ENCODE peak calls at places on chromosomes 13 and 19, in six cellular contexts. One of them, this sample, is unnamed.

GRCh38 chr13:110683203-110683883 is 22.6 kb downstream of the CARS2 start:
- DNase-seq in aorta: no peak
- DNase-seq in GM23338: peak; percentile 45
- DNase-seq in neuronal stem cell: no peak
- DNase-seq in thoracic aorta: no peak
- DNase-seq in foreskin keratinocyte: peak; percentile 20
- DNase-seq in this sample: peak; percentile 39

GRCh38 chr19:2221250-2221831 is 14.8 kb downstream of the PLEKHJ1 start:
- DNase-seq in neuronal stem cell: no peak
- DNase-seq in foreskin keratinocyte: no peak
- DNase-seq in aorta: no peak
- DNase-seq in GM23338: no peak
- DNase-seq in thoracic aorta: no peak
- DNase-seq in this sample: peak; percentile 39

GRCh38 chr13:70171151-70171550 is 62.9 kb upstream of the KLHL1 start:
- DNase-seq in thoracic aorta: no peak
- DNase-seq in neuronal stem cell: no peak
- DNase-seq in GM23338: no peak
- DNase-seq in aorta: no peak
- DNase-seq in foreskin keratinocyte: peak; percentile 6
- DNase-seq in this sample: no peak

GRCh38 chr19:48659768-48660167 is 13.0 kb downstream of the NTN5 start:
- DNase-seq in neuronal stem cell: no peak
- DNase-seq in foreskin keratinocyte: peak; percentile 50
- DNase-seq in GM23338: no peak
- DNase-seq in aorta: no peak
- DNase-seq in thoracic aorta: no peak
- DNase-seq in this sample: no peak

GRCh38 chr13:32314271-32314967 is 744 bp downstream of the ZAR1L start:
- DNase-seq in GM23338: no peak
- DNase-seq in neuronal stem cell: no peak
- DNase-seq in aorta: peak; percentile 82
- DNase-seq in foreskin keratinocyte: no peak
- DNase-seq in thoracic aorta: no peak
- DNase-seq in this sample: no peak

GRCh38 chr19:18656337-18657086 is 19.7 kb downstream of the KLHL26 start:
- DNase-seq in thoracic aorta: no peak
- DNase-seq in foreskin keratinocyte: no peak
- DNase-seq in GM23338: no peak
- DNase-seq in neuronal stem cell: no peak
- DNase-seq in aorta: no peak
- DNase-seq in this sample: no peak

GRCh38 chr13:42048625-42049453 is at the start of gene DGKH:
- DNase-seq in foreskin keratinocyte: peak; percentile 67
- DNase-seq in thoracic aorta: peak; percentile 50
- DNase-seq in GM23338: peak; percentile 70
- DNase-seq in aorta: peak; percentile 88
- DNase-seq in neuronal stem cell: peak; percentile 72
- DNase-seq in this sample: peak; percentile 83

GRCh38 chr19:4861147-4861546 is 6.3 kb downstream of the PLIN3 start:
- DNase-seq in thoracic aorta: no peak
- DNase-seq in foreskin keratinocyte: no peak
- DNase-seq in GM23338: no peak
- DNase-seq in neuronal stem cell: no peak
- DNase-seq in aorta: no peak
- DNase-seq in this sample: peak; percentile 35

GRCh38 chr19:58399903-58400637 is 4.6 kb downstream of the RNF225 start:
- DNase-seq in thoracic aorta: no peak
- DNase-seq in aorta: peak; percentile 50
- DNase-seq in neuronal stem cell: no peak
- DNase-seq in foreskin keratinocyte: no peak
- DNase-seq in GM23338: no peak
- DNase-seq in this sample: no peak

GRCh38 chr13:66354880-66355279 is 875.3 kb downstream of the PCDH9 start:
- DNase-seq in neuronal stem cell: no peak
- DNase-seq in GM23338: no peak
- DNase-seq in thoracic aorta: no peak
- DNase-seq in foreskin keratinocyte: no peak
- DNase-seq in aorta: no peak
- DNase-seq in this sample: no peak

GRCh38 chr19:3252650-3253049 is 28.2 kb downstream of the CELF5 start:
- DNase-seq in GM23338: no peak
- DNase-seq in foreskin keratinocyte: no peak
- DNase-seq in aorta: no peak
- DNase-seq in neuronal stem cell: no peak
- DNase-seq in thoracic aorta: no peak
- DNase-seq in this sample: no peak

GRCh38 chr13:83765796-83766195 is 116.5 kb downstream of the SLITRK1 start:
- DNase-seq in aorta: no peak
- DNase-seq in thoracic aorta: no peak
- DNase-seq in GM23338: no peak
- DNase-seq in neuronal stem cell: no peak
- DNase-seq in foreskin keratinocyte: no peak
- DNase-seq in this sample: no peak

GRCh38 chr13:64158910-64159309 is 2743.3 kb upstream of the PCDH20 start:
- DNase-seq in aorta: no peak
- DNase-seq in foreskin keratinocyte: peak; percentile 66
- DNase-seq in thoracic aorta: no peak
- DNase-seq in neuronal stem cell: no peak
- DNase-seq in GM23338: no peak
- DNase-seq in this sample: peak; percentile 72

GRCh38 chr13:107867701-107868661 is 347.4 kb downstream of the LIG4 start:
- DNase-seq in thoracic aorta: no peak
- DNase-seq in aorta: no peak
- DNase-seq in foreskin keratinocyte: peak; percentile 17
- DNase-seq in neuronal stem cell: peak; percentile 66
- DNase-seq in GM23338: peak; percentile 83
- DNase-seq in this sample: peak; percentile 75

GRCh38 chr19:35509861-35510625 is 3.4 kb downstream of the DMKN start:
- DNase-seq in neuronal stem cell: peak; percentile 82
- DNase-seq in foreskin keratinocyte: peak; percentile 80
- DNase-seq in GM23338: peak; percentile 97
- DNase-seq in thoracic aorta: no peak
- DNase-seq in aorta: peak; percentile 84
- DNase-seq in this sample: peak; percentile 56

GRCh38 chr13:21399741-21400140 is 59.4 kb downstream of the ZDHHC20 start:
- DNase-seq in thoracic aorta: no peak
- DNase-seq in neuronal stem cell: no peak
- DNase-seq in GM23338: no peak
- DNase-seq in aorta: no peak
- DNase-seq in foreskin keratinocyte: no peak
- DNase-seq in this sample: peak; percentile 95

GRCh38 chr13:36807616-36808015 is 11.4 kb upstream of the RFXAP start:
- DNase-seq in aorta: no peak
- DNase-seq in foreskin keratinocyte: peak; percentile 25
- DNase-seq in GM23338: no peak
- DNase-seq in thoracic aorta: no peak
- DNase-seq in neuronal stem cell: no peak
- DNase-seq in this sample: no peak

GRCh38 chr13:27679396-27679795 is 57.7 kb downstream of the POLR1D start:
- DNase-seq in neuronal stem cell: no peak
- DNase-seq in aorta: no peak
- DNase-seq in GM23338: no peak
- DNase-seq in foreskin keratinocyte: peak; percentile 53
- DNase-seq in thoracic aorta: no peak
- DNase-seq in this sample: no peak

GRCh38 chr19:48741222-48741999 is 1.0 kb upstream of the RASIP1 start:
- DNase-seq in foreskin keratinocyte: peak; percentile 45
- DNase-seq in aorta: no peak
- DNase-seq in GM23338: peak; percentile 78
- DNase-seq in neuronal stem cell: no peak
- DNase-seq in thoracic aorta: no peak
- DNase-seq in this sample: peak; percentile 43

GRCh38 chr13:57740719-57741118 is 109.2 kb downstream of the PCDH17 start:
- DNase-seq in foreskin keratinocyte: no peak
- DNase-seq in neuronal stem cell: no peak
- DNase-seq in aorta: no peak
- DNase-seq in GM23338: no peak
- DNase-seq in thoracic aorta: no peak
- DNase-seq in this sample: peak; percentile 83

GRCh38 chr19:3785464-3785937 is 680 bp downstream of the MATK start:
- DNase-seq in GM23338: no peak
- DNase-seq in thoracic aorta: no peak
- DNase-seq in neuronal stem cell: no peak
- DNase-seq in aorta: no peak
- DNase-seq in foreskin keratinocyte: peak; percentile 15
- DNase-seq in this sample: no peak

DNA sequence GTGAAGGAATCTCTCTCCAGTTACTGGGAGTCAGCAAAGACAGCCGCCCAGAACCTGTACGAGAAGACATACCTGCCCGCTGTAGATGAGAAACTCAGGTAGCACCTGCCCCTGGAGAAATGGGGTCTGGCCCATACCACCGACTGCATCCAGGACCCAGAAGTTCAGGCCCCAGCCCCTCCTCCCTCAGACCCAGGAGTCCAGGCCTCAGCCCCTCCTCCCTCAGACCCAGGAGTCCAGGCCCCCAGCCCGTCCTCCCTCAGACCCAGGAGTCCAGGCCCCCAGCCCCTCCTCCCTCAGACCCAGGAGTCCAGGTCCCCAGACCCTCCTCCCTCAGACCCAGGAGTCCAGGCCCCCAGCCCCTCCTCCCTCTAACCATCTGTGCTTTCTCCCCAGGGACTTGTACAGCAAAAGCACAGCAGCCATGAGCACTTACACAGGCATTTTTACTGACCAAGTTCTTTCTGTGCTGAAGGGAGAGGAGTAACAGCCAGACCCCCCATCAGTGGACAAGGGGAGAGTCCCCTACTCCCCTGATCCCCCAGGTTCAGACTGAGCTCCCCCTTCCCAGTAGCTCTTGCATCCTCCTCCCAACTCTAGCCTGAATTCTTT is 3.0 kb downstream of the APOC2 start:
- DNase-seq in thoracic aorta: no peak
- DNase-seq in GM23338: no peak
- DNase-seq in neuronal stem cell: no peak
- DNase-seq in foreskin keratinocyte: no peak
- DNase-seq in aorta: no peak
- DNase-seq in this sample: no peak
- H3K27ac ChIP-seq in thoracic aorta: no peak overlapping the region
- H3K27ac ChIP-seq in GM23338: no peak overlapping the region
- H3K27ac ChIP-seq in neuronal stem cell: no peak overlapping the region
- H3K27ac ChIP-seq in foreskin keratinocyte: no peak overlapping the region
- H3K27ac ChIP-seq in aorta: no peak overlapping the region
- H3K27ac ChIP-seq in this sample: no peak overlapping the region

GRCh38 chr13:102598061-102598460 is 1.3 kb downstream of the TPP2 start:
- DNase-seq in foreskin keratinocyte: no peak
- DNase-seq in GM23338: no peak
- DNase-seq in thoracic aorta: no peak
- DNase-seq in aorta: no peak
- DNase-seq in neuronal stem cell: no peak
- DNase-seq in this sample: no peak

GRCh38 chr13:102597029-102598015 is 536 bp downstream of the TPP2 start:
- DNase-seq in thoracic aorta: no peak
- DNase-seq in aorta: peak; percentile 63
- DNase-seq in neuronal stem cell: peak; percentile 9
- DNase-seq in GM23338: peak; percentile 31
- DNase-seq in foreskin keratinocyte: peak; percentile 12
- DNase-seq in this sample: peak; percentile 33

GRCh38 chr13:102596147-102597028 is at the start of gene TPP2:
- DNase-seq in foreskin keratinocyte: peak; percentile 95
- DNase-seq in aorta: peak; percentile 100
- DNase-seq in thoracic aorta: peak; percentile 96
- DNase-seq in neuronal stem cell: peak; percentile 96
- DNase-seq in GM23338: peak; percentile 98
- DNase-seq in this sample: peak; percentile 98

GRCh38 chr13:102599451-102600012 is 2.7 kb downstream of the TPP2 start:
- DNase-seq in GM23338: no peak
- DNase-seq in neuronal stem cell: no peak
- DNase-seq in aorta: no peak
- DNase-seq in thoracic aorta: no peak
- DNase-seq in foreskin keratinocyte: no peak
- DNase-seq in this sample: no peak
- H3K4me1 ChIP-seq in GM23338: peaks cover 53% of the 10 kb centered on the region
- H3K4me1 ChIP-seq in neuronal stem cell: peaks cover 14% of the 10 kb centered on the region
- H3K4me1 ChIP-seq in aorta: peaks cover 3% of the 10 kb centered on the region
- H3K4me1 ChIP-seq in thoracic aorta: peaks cover 37% of the 10 kb centered on the region
- H3K4me1 ChIP-seq in foreskin keratinocyte: peaks cover 7% of the 10 kb centered on the region
- H3K4me1 ChIP-seq in this sample: peaks cover 14% of the 10 kb centered on the region

DNA sequence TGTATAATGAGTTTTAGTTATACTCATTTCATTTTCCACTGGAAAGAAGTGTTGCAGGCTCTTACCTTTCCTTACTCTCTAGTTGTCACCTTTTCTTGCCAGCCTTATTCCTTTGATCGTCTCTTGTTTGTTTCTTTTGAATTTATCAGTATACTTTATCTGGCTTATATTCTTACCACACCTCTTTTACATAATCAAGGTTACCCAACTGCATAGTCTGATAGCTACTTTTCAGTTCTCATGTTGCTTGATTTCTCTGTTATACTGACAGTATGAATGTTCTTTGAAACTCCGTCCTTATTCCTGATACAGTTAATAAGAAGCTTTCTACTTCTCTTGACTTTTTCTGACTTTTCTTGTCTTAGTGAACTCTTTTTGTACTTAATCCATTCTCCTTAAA is 4.5 kb downstream of the NDFIP2 start:
- DNase-seq in thoracic aorta: no peak
- DNase-seq in foreskin keratinocyte: no peak
- DNase-seq in aorta: no peak
- DNase-seq in GM23338: no peak
- DNase-seq in neuronal stem cell: no peak
- DNase-seq in this sample: no peak
- H3K27ac ChIP-seq in thoracic aorta: no peak overlapping the region
- H3K27ac ChIP-seq in foreskin keratinocyte: peak overlapping the region; percentile 97
- H3K27ac ChIP-seq in aorta: no peak overlapping the region
- H3K27ac ChIP-seq in GM23338: no peak overlapping the region
- H3K27ac ChIP-seq in neuronal stem cell: no peak overlapping the region
- H3K27ac ChIP-seq in this sample: no peak overlapping the region

DNA sequence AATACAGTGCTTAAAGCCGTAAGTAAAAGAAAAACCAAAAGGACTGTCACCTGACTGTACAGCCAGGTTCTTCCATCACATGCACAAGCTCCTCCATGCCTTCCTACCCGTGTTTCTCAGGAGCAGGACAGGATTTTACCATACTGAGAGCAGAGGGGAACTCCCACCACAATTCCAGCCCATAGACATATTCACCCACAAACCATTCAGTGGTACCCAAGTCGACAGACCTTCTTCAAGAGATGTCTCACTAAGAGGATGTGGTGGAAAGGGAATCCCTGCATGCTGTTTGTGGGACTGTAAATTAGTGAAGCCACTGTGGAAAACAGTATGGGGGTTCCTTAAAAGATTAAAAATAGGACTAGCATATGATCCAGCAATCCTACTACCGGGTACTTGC is 66.9 kb upstream of the DOCK9 start:
- DNase-seq in GM23338: no peak
- DNase-seq in thoracic aorta: no peak
- DNase-seq in foreskin keratinocyte: no peak
- DNase-seq in aorta: no peak
- DNase-seq in neuronal stem cell: no peak
- DNase-seq in this sample: no peak
- H3K4me1 ChIP-seq in GM23338: no peaks in the 10 kb centered on the region
- H3K4me1 ChIP-seq in thoracic aorta: peaks cover 6% of the 10 kb centered on the region
- H3K4me1 ChIP-seq in foreskin keratinocyte: peaks cover 28% of the 10 kb centered on the region
- H3K4me1 ChIP-seq in aorta: peaks cover 4% of the 10 kb centered on the region
- H3K4me1 ChIP-seq in neuronal stem cell: no peaks in the 10 kb centered on the region
- H3K4me1 ChIP-seq in this sample: no peaks in the 10 kb centered on the region